ENCODE peak calls at places on chromosome 10, in eight cellular contexts. One of them, this sample, is unnamed.

GRCh38 chr10:75127481-75127880 is 16.0 kb downstream of the SAMD8 start:
- DNase-seq in fibroblast of lung: peak
- DNase-seq in HCT116: no peak
- DNase-seq in CD8-positive, alpha-beta T cell: no peak
- DNase-seq in AG09309: no peak
- DNase-seq in BJ: no peak
- DNase-seq in body of pancreas: no peak
- DNase-seq in uterus: no peak
- DNase-seq in this sample: no peak

GRCh38 chr10:44952779-44953231 is 6.8 kb upstream of the RASSF4 start:
- DNase-seq in fibroblast of lung: no peak
- DNase-seq in HCT116: no peak
- DNase-seq in CD8-positive, alpha-beta T cell: no peak
- DNase-seq in AG09309: no peak
- DNase-seq in BJ: no peak
- DNase-seq in body of pancreas: no peak
- DNase-seq in uterus: no peak
- DNase-seq in this sample: no peak

GRCh38 chr10:73810735-73811465 is 498 bp downstream of the NDST2 start:
- DNase-seq in fibroblast of lung: peak
- DNase-seq in HCT116: no peak
- DNase-seq in CD8-positive, alpha-beta T cell: peak
- DNase-seq in AG09309: no peak
- DNase-seq in BJ: no peak
- DNase-seq in body of pancreas: peak
- DNase-seq in uterus: no peak
- DNase-seq in this sample: no peak

GRCh38 chr10:11345224-11346054 is 266.0 kb downstream of the USP6NL start:
- DNase-seq in fibroblast of lung: no peak
- DNase-seq in HCT116: peak
- DNase-seq in CD8-positive, alpha-beta T cell: no peak
- DNase-seq in AG09309: no peak
- DNase-seq in BJ: no peak
- DNase-seq in body of pancreas: no peak
- DNase-seq in uterus: no peak
- DNase-seq in this sample: no peak

GRCh38 chr10:113625461-113626186 is 38.2 kb downstream of the NRAP start:
- DNase-seq in fibroblast of lung: no peak
- DNase-seq in HCT116: no peak
- DNase-seq in CD8-positive, alpha-beta T cell: no peak
- DNase-seq in AG09309: no peak
- DNase-seq in BJ: no peak
- DNase-seq in body of pancreas: no peak
- DNase-seq in uterus: no peak
- DNase-seq in this sample: no peak

GRCh38 chr10:48649349-48649944 is 35.2 kb upstream of the WDFY4 start:
- DNase-seq in fibroblast of lung: no peak
- DNase-seq in HCT116: no peak
- DNase-seq in CD8-positive, alpha-beta T cell: no peak
- DNase-seq in AG09309: no peak
- DNase-seq in BJ: no peak
- DNase-seq in body of pancreas: no peak
- DNase-seq in uterus: no peak
- DNase-seq in this sample: no peak

GRCh38 chr10:11330383-11331020 is 280.9 kb downstream of the USP6NL start:
- DNase-seq in fibroblast of lung: peak
- DNase-seq in HCT116: no peak
- DNase-seq in CD8-positive, alpha-beta T cell: no peak
- DNase-seq in AG09309: no peak
- DNase-seq in BJ: peak
- DNase-seq in body of pancreas: no peak
- DNase-seq in uterus: no peak
- DNase-seq in this sample: peak

GRCh38 chr10:1180836-1181235 is 124.7 kb downstream of the WDR37 start:
- DNase-seq in fibroblast of lung: no peak
- DNase-seq in HCT116: no peak
- DNase-seq in CD8-positive, alpha-beta T cell: no peak
- DNase-seq in AG09309: no peak
- DNase-seq in BJ: no peak
- DNase-seq in body of pancreas: no peak
- DNase-seq in uterus: no peak
- DNase-seq in this sample: no peak

GRCh38 chr10:97550336-97551149 is 22.0 kb upstream of the ANKRD2 start:
- DNase-seq in fibroblast of lung: no peak
- DNase-seq in HCT116: no peak
- DNase-seq in CD8-positive, alpha-beta T cell: no peak
- DNase-seq in AG09309: no peak
- DNase-seq in BJ: no peak
- DNase-seq in body of pancreas: no peak
- DNase-seq in uterus: no peak
- DNase-seq in this sample: no peak

GRCh38 chr10:12777840-12778585 is 223.5 kb downstream of the CCDC3 start:
- DNase-seq in fibroblast of lung: no peak
- DNase-seq in HCT116: no peak
- DNase-seq in CD8-positive, alpha-beta T cell: no peak
- DNase-seq in AG09309: no peak
- DNase-seq in BJ: no peak
- DNase-seq in body of pancreas: no peak
- DNase-seq in uterus: no peak
- DNase-seq in this sample: no peak

GRCh38 chr10:1376384-1376945 is 320.3 kb downstream of the WDR37 start:
- DNase-seq in fibroblast of lung: no peak
- DNase-seq in HCT116: no peak
- DNase-seq in CD8-positive, alpha-beta T cell: no peak
- DNase-seq in AG09309: no peak
- DNase-seq in BJ: no peak
- DNase-seq in body of pancreas: no peak
- DNase-seq in uterus: no peak
- DNase-seq in this sample: no peak

GRCh38 chr10:16968722-16969055 is 151.5 kb upstream of the RSU1 start:
- DNase-seq in fibroblast of lung: no peak
- DNase-seq in HCT116: no peak
- DNase-seq in CD8-positive, alpha-beta T cell: no peak
- DNase-seq in AG09309: no peak
- DNase-seq in BJ: no peak
- DNase-seq in body of pancreas: no peak
- DNase-seq in uterus: no peak
- DNase-seq in this sample: no peak

GRCh38 chr10:124095096-124095495 is 1.7 kb upstream of the CHST15 start:
- DNase-seq in fibroblast of lung: no peak
- DNase-seq in HCT116: no peak
- DNase-seq in CD8-positive, alpha-beta T cell: no peak
- DNase-seq in AG09309: no peak
- DNase-seq in BJ: no peak
- DNase-seq in body of pancreas: peak
- DNase-seq in uterus: no peak
- DNase-seq in this sample: no peak

GRCh38 chr10:33136781-33137180 is 178.8 kb upstream of the ITGB1 start:
- DNase-seq in fibroblast of lung: peak
- DNase-seq in HCT116: peak
- DNase-seq in CD8-positive, alpha-beta T cell: no peak
- DNase-seq in AG09309: no peak
- DNase-seq in BJ: no peak
- DNase-seq in body of pancreas: no peak
- DNase-seq in uterus: no peak
- DNase-seq in this sample: no peak

GRCh38 chr10:101845903-101846302 is 2.3 kb upstream of the KCNIP2 start:
- DNase-seq in fibroblast of lung: no peak
- DNase-seq in HCT116: no peak
- DNase-seq in CD8-positive, alpha-beta T cell: no peak
- DNase-seq in AG09309: no peak
- DNase-seq in BJ: no peak
- DNase-seq in body of pancreas: no peak
- DNase-seq in uterus: no peak
- DNase-seq in this sample: no peak

GRCh38 chr10:46229144-46229563 is 57.6 kb upstream of the ANTXRL start:
- DNase-seq in fibroblast of lung: no peak
- DNase-seq in HCT116: no peak
- DNase-seq in CD8-positive, alpha-beta T cell: peak
- DNase-seq in AG09309: no peak
- DNase-seq in BJ: no peak
- DNase-seq in body of pancreas: peak
- DNase-seq in uterus: peak
- DNase-seq in this sample: no peak

GRCh38 chr10:17547026-17547425 is 70.1 kb downstream of the HACD1 start:
- DNase-seq in fibroblast of lung: peak
- DNase-seq in HCT116: no peak
- DNase-seq in CD8-positive, alpha-beta T cell: no peak
- DNase-seq in AG09309: no peak
- DNase-seq in BJ: no peak
- DNase-seq in body of pancreas: no peak
- DNase-seq in uterus: no peak
- DNase-seq in this sample: no peak

GRCh38 chr10:12019343-12019971 is 23.2 kb downstream of the UPF2 start:
- DNase-seq in fibroblast of lung: no peak
- DNase-seq in HCT116: no peak
- DNase-seq in CD8-positive, alpha-beta T cell: no peak
- DNase-seq in AG09309: no peak
- DNase-seq in BJ: no peak
- DNase-seq in body of pancreas: no peak
- DNase-seq in uterus: peak
- DNase-seq in this sample: no peak

GRCh38 chr10:43067391-43068135 is 9.3 kb upstream of the RET start:
- DNase-seq in fibroblast of lung: no peak
- DNase-seq in HCT116: no peak
- DNase-seq in CD8-positive, alpha-beta T cell: no peak
- DNase-seq in AG09309: no peak
- DNase-seq in BJ: no peak
- DNase-seq in body of pancreas: no peak
- DNase-seq in uterus: no peak
- DNase-seq in this sample: no peak

GRCh38 chr10:86599729-86600128 is 54.6 kb upstream of the OPN4 start:
- DNase-seq in fibroblast of lung: no peak
- DNase-seq in HCT116: no peak
- DNase-seq in CD8-positive, alpha-beta T cell: no peak
- DNase-seq in AG09309: no peak
- DNase-seq in BJ: no peak
- DNase-seq in body of pancreas: peak
- DNase-seq in uterus: no peak
- DNase-seq in this sample: no peak

GRCh38 chr10:6766061-6766460 is 186.0 kb upstream of the PRKCQ start:
- DNase-seq in fibroblast of lung: no peak
- DNase-seq in HCT116: no peak
- DNase-seq in CD8-positive, alpha-beta T cell: no peak
- DNase-seq in AG09309: peak
- DNase-seq in BJ: no peak
- DNase-seq in body of pancreas: no peak
- DNase-seq in uterus: peak
- DNase-seq in this sample: no peak
- H3K4me3 ChIP-seq in fibroblast of lung: peak
- H3K4me3 ChIP-seq in HCT116: no peak
- H3K4me3 ChIP-seq in CD8-positive, alpha-beta T cell: no peak
- H3K4me3 ChIP-seq in AG09309: no peak
- H3K4me3 ChIP-seq in BJ: no peak
- H3K4me3 ChIP-seq in body of pancreas: no peak
- H3K4me3 ChIP-seq in uterus: no peak
- H3K4me3 ChIP-seq in this sample: no peak

DNA sequence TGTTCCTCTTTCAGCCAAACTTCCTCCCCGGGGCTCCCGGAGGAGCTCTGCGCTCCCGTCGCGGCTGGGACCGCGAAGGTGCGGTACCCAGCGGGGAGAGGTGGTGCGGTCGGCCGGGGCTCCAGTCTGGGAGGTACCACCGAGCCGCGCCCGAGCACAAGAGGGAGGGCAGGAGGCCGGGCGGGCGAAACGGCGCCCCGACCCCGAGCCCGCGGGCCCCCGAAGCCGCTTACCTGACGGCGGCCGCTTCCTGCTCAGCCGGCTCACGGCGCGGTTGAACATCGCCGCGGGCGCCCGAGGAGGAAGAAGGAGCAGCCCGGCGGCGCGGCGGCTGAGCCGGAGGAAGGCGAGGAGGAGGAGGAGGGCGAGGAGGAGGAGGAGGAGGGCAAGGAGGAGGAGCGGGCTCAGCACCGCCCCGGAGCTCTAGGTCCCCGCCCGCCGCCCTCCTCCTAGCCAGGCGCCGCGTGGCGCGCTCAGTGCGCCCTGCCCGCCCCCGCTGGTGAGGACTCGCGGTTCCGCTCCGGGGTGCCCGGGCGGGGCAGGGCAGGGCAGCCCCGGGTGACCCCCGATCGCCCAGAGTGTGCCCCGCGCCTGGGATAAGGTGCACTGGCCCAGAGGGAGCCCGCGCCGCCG is at the start of gene RGS10:
- DNase-seq in fibroblast of lung: peak
- DNase-seq in HCT116: peak
- DNase-seq in CD8-positive, alpha-beta T cell: peak
- DNase-seq in AG09309: peak
- DNase-seq in BJ: no peak
- DNase-seq in body of pancreas: peak
- DNase-seq in uterus: peak
- DNase-seq in this sample: no peak
- H3K4me3 ChIP-seq in fibroblast of lung: peak
- H3K4me3 ChIP-seq in HCT116: peak
- H3K4me3 ChIP-seq in CD8-positive, alpha-beta T cell: peak
- H3K4me3 ChIP-seq in AG09309: peak
- H3K4me3 ChIP-seq in BJ: peak
- H3K4me3 ChIP-seq in body of pancreas: peak
- H3K4me3 ChIP-seq in uterus: peak
- H3K4me3 ChIP-seq in this sample: peak

DNA sequence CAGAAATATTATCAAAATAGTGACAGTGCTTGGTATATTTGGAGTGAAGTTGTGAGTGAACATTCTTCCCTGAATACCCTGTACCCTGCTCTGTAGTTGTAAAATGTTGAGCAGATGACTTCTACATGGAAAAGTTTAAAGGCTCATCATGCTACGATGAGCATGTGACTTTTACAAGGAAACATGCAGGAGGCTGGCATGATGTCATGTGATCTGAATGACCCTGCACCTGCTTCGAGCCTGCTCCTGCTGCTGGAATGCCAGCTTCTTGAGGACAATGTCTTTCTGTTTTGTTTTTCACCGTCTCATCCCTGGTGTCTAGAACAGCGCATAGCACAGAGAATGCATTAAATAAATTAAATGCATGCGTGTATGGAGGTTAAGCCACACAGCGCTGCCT is 5.4 kb upstream of the INPP5A start:
- DNase-seq in fibroblast of lung: no peak
- DNase-seq in HCT116: no peak
- DNase-seq in CD8-positive, alpha-beta T cell: no peak
- DNase-seq in AG09309: no peak
- DNase-seq in BJ: no peak
- DNase-seq in body of pancreas: no peak
- DNase-seq in uterus: no peak
- DNase-seq in this sample: no peak
- H3K4me3 ChIP-seq in fibroblast of lung: no peak
- H3K4me3 ChIP-seq in HCT116: no peak
- H3K4me3 ChIP-seq in CD8-positive, alpha-beta T cell: no peak
- H3K4me3 ChIP-seq in AG09309: no peak
- H3K4me3 ChIP-seq in BJ: no peak
- H3K4me3 ChIP-seq in body of pancreas: no peak
- H3K4me3 ChIP-seq in uterus: no peak
- H3K4me3 ChIP-seq in this sample: no peak

DNA sequence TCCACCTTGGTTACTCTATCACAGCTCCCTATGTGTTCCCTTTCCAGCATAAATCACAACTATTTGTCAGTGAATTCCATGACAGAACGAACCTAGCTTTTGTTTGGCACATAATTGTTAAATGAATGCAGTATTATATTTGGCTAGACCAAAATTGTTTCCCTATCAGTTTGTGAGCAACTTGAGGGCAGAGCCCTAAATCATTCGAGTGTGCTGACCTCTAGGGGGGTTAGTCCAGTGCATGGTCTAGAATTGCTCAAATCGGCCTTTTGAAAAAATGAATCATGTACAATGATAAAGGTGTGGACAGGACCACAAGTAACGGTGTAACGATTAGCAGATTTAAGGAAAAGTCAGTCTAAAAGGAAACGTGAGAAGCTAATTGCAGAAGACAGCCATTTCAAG is 475 bp upstream of the NRBF2 start:
- DNase-seq in fibroblast of lung: no peak
- DNase-seq in HCT116: no peak
- DNase-seq in CD8-positive, alpha-beta T cell: no peak
- DNase-seq in AG09309: no peak
- DNase-seq in BJ: no peak
- DNase-seq in body of pancreas: no peak
- DNase-seq in uterus: no peak
- DNase-seq in this sample: no peak
- H3K4me3 ChIP-seq in fibroblast of lung: peak
- H3K4me3 ChIP-seq in HCT116: no peak
- H3K4me3 ChIP-seq in CD8-positive, alpha-beta T cell: peak
- H3K4me3 ChIP-seq in AG09309: no peak
- H3K4me3 ChIP-seq in BJ: peak
- H3K4me3 ChIP-seq in body of pancreas: no peak
- H3K4me3 ChIP-seq in uterus: peak
- H3K4me3 ChIP-seq in this sample: peak